ENCODE peak calls at places on chromosome 10, in five cellular contexts. Y, U, Q, R and S are unnamed samples.

GRCh38 chr10:409403-410040 is 274.3 kb downstream of the ZMYND11 start:
- DNase-seq in Y (no peak), U (no peak), Q (no peak), R (no peak), S (no peak)

GRCh38 chr10:79487296-79488194 is 24.8 kb upstream of the EIF5AL1 start:
- DNase-seq in R (peak; percentile 60), U (peak; percentile 66), Q (peak; percentile 54), Y (no peak), S (peak; percentile 76)

GRCh38 chr10:82966130-82966529 is 1091.1 kb downstream of the NRG3 start:
- DNase-seq in R (no peak), Y (no peak), U (no peak), Q (no peak), S (no peak)

GRCh38 chr10:30285970-30286369 is 63.1 kb downstream of the MTPAP start:
- DNase-seq in R (no peak), Q (no peak), Y (no peak), U (no peak), S (no peak)

GRCh38 chr10:24351883-24352778 is 143.2 kb downstream of the KIAA1217 start:
- DNase-seq in R (no peak), Q (no peak), U (peak; percentile 31), Y (no peak), S (no peak)

GRCh38 chr10:78349165-78349516 is 315.5 kb downstream of the RPS24 start:
- DNase-seq in U (no peak), R (peak; percentile 32), Y (no peak), Q (no peak), S (no peak)

GRCh38 chr10:111926286-111926685 is 257.3 kb downstream of the GPAM start:
- DNase-seq in R (no peak), Q (no peak), Y (no peak), U (no peak), S (no peak)

GRCh38 chr10:86366033-86366901 is at the start of gene GRID1:
- DNase-seq in U (no peak), Y (no peak), Q (peak; percentile 84), R (no peak), S (peak; percentile 77)

GRCh38 chr10:106189254-106189653 is 975.3 kb downstream of the SORCS1 start:
- DNase-seq in U (no peak), R (no peak), Y (no peak), Q (no peak), S (peak; percentile 12)

GRCh38 chr10:90642136-90642535 is 215.7 kb downstream of the HTR7 start:
- DNase-seq in Q (no peak), Y (no peak), U (peak; percentile 46), R (no peak), S (no peak)

GRCh38 chr10:30374353-30374752 is 25.3 kb upstream of the MTPAP start:
- DNase-seq in U (no peak), R (peak; percentile 29), Q (no peak), Y (no peak), S (no peak)

GRCh38 chr10:50347394-50347802 is 96.1 kb upstream of the ASAH2 start:
- DNase-seq in Q (no peak), Y (no peak), R (no peak), U (no peak), S (peak; percentile 63)

GRCh38 chr10:91759581-91759986 is 38.6 kb upstream of the TNKS2 start:
- DNase-seq in R (no peak), Q (no peak), Y (no peak), U (peak; percentile 50), S (no peak)

GRCh38 chr10:78348416-78349164 is 314.9 kb downstream of the RPS24 start:
- DNase-seq in Q (no peak), R (peak; percentile 30), U (no peak), Y (no peak), S (no peak)

GRCh38 chr10:110600487-110601101 is 33.1 kb downstream of the SMC3 start:
- DNase-seq in Y (peak; percentile 12), R (no peak), Q (no peak), U (peak; percentile 71), S (no peak)

GRCh38 chr10:86663576-86664369 is 4.5 kb upstream of the LDB3 start:
- DNase-seq in Y (no peak), R (no peak), Q (no peak), U (no peak), S (no peak)

GRCh38 chr10:103942866-103943265 is 24.1 kb upstream of the SLK start:
- DNase-seq in Y (no peak), Q (no peak), U (no peak), R (no peak), S (no peak)

GRCh38 chr10:71501402-71501801 is 104.7 kb downstream of the CDH23 start:
- DNase-seq in Y (no peak), R (no peak), U (no peak), Q (no peak), S (no peak)

GRCh38 chr10:114537791-114538543 is 120.1 kb downstream of the ABLIM1 start:
- DNase-seq in R (no peak), U (no peak), Q (no peak), Y (no peak), S (no peak)

GRCh38 chr10:89158446-89158845 is 48.7 kb downstream of the CH25H start:
- DNase-seq in Q (no peak), Y (no peak), R (no peak), U (peak; percentile 31), S (no peak)

GRCh38 chr10:75845538-75845937 is 414.1 kb downstream of the LRMDA start:
- DNase-seq in R (no peak), U (no peak), Q (no peak), Y (no peak), S (no peak)

GRCh38 chr10:89904755-89905154 is 203.4 kb downstream of the KIF20B start:
- DNase-seq in Y (no peak), Q (no peak), R (no peak), U (no peak), S (no peak)

GRCh38 chr10:106311590-106311989 is 852.9 kb downstream of the SORCS1 start:
- DNase-seq in U (no peak), Y (peak; percentile 11), Q (no peak), R (no peak), S (no peak)

GRCh38 chr10:124640538-124641231 is 103.5 kb downstream of the FAM53B start:
- DNase-seq in Y (no peak), Q (no peak), R (no peak), U (no peak), S (peak; percentile 70)

GRCh38 chr10:102815790-102816549 is 21.2 kb downstream of the CYP17A1 start:
- DNase-seq in Y (peak; percentile 64), U (peak; percentile 96), R (no peak), Q (no peak), S (no peak)

GRCh38 chr10:77418211-77418640 is 219.4 kb downstream of the KCNMA1 start:
- DNase-seq in Q (no peak), U (no peak), R (no peak), Y (no peak), S (no peak)

GRCh38 chr10:37992083-37992482 is 15.6 kb upstream of the ZNF25 start:
- DNase-seq in U (no peak), Q (no peak), Y (no peak), R (no peak), S (no peak)

GRCh38 chr10:73591935-73592699 is 975 bp upstream of the USP54 start:
- DNase-seq in U (no peak), Q (peak; percentile 48), Y (no peak), R (no peak), S (peak; percentile 53)

GRCh38 chr10:116440330-116441030 is 12.8 kb downstream of the PNLIPRP3 start:
- DNase-seq in U (no peak), Q (no peak), Y (no peak), R (no peak), S (no peak)

GRCh38 chr10:130662775-130663174 is 526.6 kb downstream of the GLRX3 start:
- DNase-seq in Y (no peak), U (no peak), Q (no peak), R (no peak), S (no peak)

GRCh38 chr10:75611972-75612331 is 180.5 kb downstream of the LRMDA start:
- DNase-seq in Q (no peak), R (no peak), U (no peak), Y (no peak), S (no peak)

GRCh38 chr10:133567119-133567518 is 1.7 kb upstream of the SYCE1 start:
- DNase-seq in Q (no peak), R (no peak), U (no peak), Y (no peak), S (no peak)

GRCh38 chr10:78869508-78870439 is 199.0 kb upstream of the ZMIZ1 start:
- DNase-seq in Y (no peak), Q (no peak), U (no peak), R (no peak), S (no peak)

GRCh38 chr10:32379314-32379949 is 32.5 kb upstream of the EPC1 start:
- DNase-seq in Q (no peak), R (no peak), U (peak; percentile 68), Y (peak; percentile 20), S (no peak)

GRCh38 chr10:58661336-58661735 is 148.7 kb downstream of the BICC1 start:
- DNase-seq in Y (peak; percentile 54), Q (no peak), R (no peak), U (peak; percentile 77), S (no peak)

GRCh38 chr10:4812952-4813351 is 13.1 kb upstream of the AKR1E2 start:
- DNase-seq in R (no peak), U (peak; percentile 96), Q (no peak), Y (no peak), S (no peak)

DNA sequence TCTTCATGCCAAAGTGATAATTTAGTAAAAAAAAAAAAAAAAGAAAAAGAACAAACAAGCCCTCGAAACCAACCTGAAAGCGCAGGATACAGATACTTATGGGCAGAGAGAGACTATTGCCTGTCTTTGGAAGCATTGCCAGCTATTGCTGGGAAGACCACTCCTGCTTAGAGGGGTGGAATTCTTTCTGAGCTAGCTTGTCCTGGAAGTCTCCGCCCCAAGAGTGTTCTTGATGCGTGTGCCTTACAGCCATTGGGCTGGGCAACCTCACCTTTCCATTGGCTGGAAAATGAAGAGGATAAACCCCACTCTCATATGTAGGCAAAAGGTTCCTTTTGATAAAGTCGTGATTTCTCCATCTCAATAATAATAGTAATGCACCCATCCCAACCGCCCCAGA is 19.9 kb upstream of the INSYN2A start:
- DNase-seq in Q (no peak), U (no peak), Y (no peak), R (no peak), S (no peak)
- TF ChIP-seq CTCF in Q (no peak), U (no peak), Y (no peak), R (no peak), S (no peak)

DNA sequence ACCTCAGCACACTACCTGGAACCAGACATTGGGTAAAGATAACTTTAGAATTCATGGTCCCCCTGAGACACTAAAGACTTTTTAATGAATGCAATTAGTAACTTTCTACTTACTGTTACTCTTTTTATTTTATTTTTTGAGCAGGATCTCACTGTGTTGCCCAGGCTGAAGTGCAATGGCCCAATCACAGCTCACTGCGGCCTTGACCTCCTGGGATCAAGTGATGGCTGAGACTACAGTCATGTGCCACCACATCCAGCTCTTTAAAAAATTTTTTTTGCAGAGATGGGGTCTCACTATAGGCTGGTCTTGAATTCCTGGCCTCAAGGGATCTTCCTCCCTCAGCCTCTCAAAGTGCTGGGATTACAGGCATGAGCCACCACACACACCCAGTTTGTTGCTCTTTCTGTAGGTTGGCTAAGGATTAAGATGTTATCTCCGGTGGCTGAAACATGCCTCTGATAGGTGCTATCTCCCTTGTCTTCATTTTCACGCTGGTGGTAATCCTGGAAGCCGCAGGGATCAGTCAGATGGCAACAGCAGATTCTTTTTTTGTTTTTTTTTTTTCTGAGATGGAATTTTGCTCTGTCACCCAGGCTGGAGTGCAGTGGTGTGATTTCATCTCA is 128.3 kb downstream of the TCF7L2 start:
- DNase-seq in Q (no peak), Y (no peak), U (no peak), R (no peak), S (no peak)
- TF ChIP-seq CTCF in Q (no peak), Y (no peak), U (no peak), R (no peak), S (no peak)

GRCh38 chr10:7417103-7417623 is 6.3 kb upstream of the SFMBT2 start:
- DNase-seq in Q (no peak), R (no peak), Y (no peak), U (peak; percentile 64), S (no peak)
- TF ChIP-seq CTCF in Q (peak; percentile 77), R (no peak), Y (peak; percentile 42), U (peak; percentile 69), S (peak; percentile 22)

GRCh38 chr10:61091531-61091930 is 147.5 kb upstream of the RHOBTB1 start:
- DNase-seq in U (no peak), Q (no peak), R (no peak), Y (no peak), S (no peak)
- TF ChIP-seq CTCF in U (no peak), Q (no peak), R (no peak), Y (no peak), S (no peak)